ENCODE peak calls at places on chromosome 3, in seven cellular contexts. L is suprapubic skin, X is spleen, A is AG10803, Q is IMR-90, R is foreskin fibroblast, U is lung. M is an unnamed sample.

GRCh38 chr3:30951806-30952205 is 57.3 kb upstream of the GADL1 start:
- DNase-seq in L (no peak), X (no peak), A (peak), Q (no peak), R (no peak), U (no peak), M (peak)

GRCh38 chr3:174936590-174936989 is 77.5 kb downstream of the NAALADL2 start:
- DNase-seq in L (no peak), X (no peak), A (no peak), Q (no peak), R (no peak), U (no peak), M (no peak)

GRCh38 chr3:143171656-143172055 is 52.1 kb downstream of the CHST2 start:
- DNase-seq in L (no peak), X (no peak), A (no peak), Q (peak), R (peak), U (no peak), M (peak)

GRCh38 chr3:14141144-14141543 is 16.3 kb downstream of the TMEM43 start:
- DNase-seq in L (no peak), X (no peak), A (no peak), Q (peak), R (no peak), U (no peak), M (no peak)

GRCh38 chr3:172087827-172088580 is 48.6 kb downstream of the FNDC3B start:
- DNase-seq in L (no peak), X (no peak), A (no peak), Q (no peak), R (no peak), U (no peak), M (no peak)

GRCh38 chr3:194986208-194987043 is 284.5 kb downstream of the XXYLT1 start:
- DNase-seq in L (no peak), X (peak), A (no peak), Q (no peak), R (no peak), U (no peak), M (peak)

GRCh38 chr3:114213262-114213668 is 24.1 kb downstream of the ZNF80 start:
- DNase-seq in L (no peak), X (no peak), A (peak), Q (peak), R (peak), U (no peak), M (peak)

GRCh38 chr3:50550079-50550736 is 17.3 kb downstream of the C3orf18 start:
- DNase-seq in L (no peak), X (no peak), A (no peak), Q (peak), R (no peak), U (peak), M (peak)

GRCh38 chr3:36244728-36245127 is 135.6 kb upstream of the STAC start:
- DNase-seq in L (no peak), X (no peak), A (peak), Q (no peak), R (no peak), U (no peak), M (peak)

GRCh38 chr3:134610455-134611385 is 40.1 kb downstream of the KY start:
- DNase-seq in L (no peak), X (no peak), A (no peak), Q (no peak), R (no peak), U (peak), M (no peak)

GRCh38 chr3:127745656-127746399 is 73.1 kb downstream of the ABTB1 start:
- DNase-seq in L (no peak), X (peak), A (no peak), Q (no peak), R (no peak), U (no peak), M (no peak)

DNA sequence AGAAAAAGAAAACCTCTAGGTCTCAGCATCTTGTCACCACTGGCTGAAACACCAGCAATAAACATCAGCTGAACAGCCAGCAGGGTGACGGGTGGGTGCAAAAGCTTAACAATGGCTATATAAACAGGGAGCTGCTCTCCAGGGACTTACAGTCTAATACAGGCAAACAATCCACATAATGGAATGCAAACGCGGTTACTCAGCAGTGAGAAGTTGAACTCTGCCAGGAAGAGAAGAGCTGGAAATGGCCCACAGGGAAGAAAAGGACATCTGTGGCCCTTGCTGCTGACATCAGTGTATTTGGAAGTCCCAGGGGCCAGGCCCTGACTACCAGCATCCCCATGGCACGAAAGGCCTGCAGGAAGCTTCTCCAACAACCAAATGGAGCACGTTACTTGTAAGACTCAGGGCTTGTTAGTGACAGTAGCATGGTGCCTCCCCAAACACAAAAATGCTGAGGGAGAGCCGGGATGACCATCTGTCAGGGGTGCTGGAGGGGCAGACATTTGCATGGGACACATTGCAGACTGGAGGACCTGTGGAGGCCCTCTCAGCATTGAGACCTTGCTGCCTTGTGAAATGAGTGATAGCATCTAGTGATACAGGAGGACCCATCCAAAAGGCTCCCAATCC is 3.0 kb downstream of the HEG1 start:
- DNase-seq in L (no peak), X (peak), A (peak), Q (peak), R (peak), U (no peak), M (peak)
- H3K4me3 ChIP-seq in L (peak), X (peak), A (peak), Q (peak), R (peak), U (peak), M (peak)

GRCh38 chr3:47152578-47152977 is 11.3 kb downstream of the SETD2 start:
- DNase-seq in L (no peak), X (no peak), A (no peak), Q (peak), R (no peak), U (no peak), M (peak)
- H3K4me3 ChIP-seq in L (no peak), X (no peak), A (no peak), Q (no peak), R (no peak), U (no peak), M (no peak)

GRCh38 chr3:23320586-23321570 is 117.8 kb downstream of the UBE2E2 start:
- DNase-seq in L (no peak), X (no peak), A (no peak), Q (no peak), R (no peak), U (no peak), M (no peak)

GRCh38 chr3:23324745-23325144 is 121.6 kb downstream of the UBE2E2 start:
- DNase-seq in L (no peak), X (no peak), A (peak), Q (peak), R (peak), U (no peak), M (peak)

GRCh38 chr3:23330568-23330967 is 127.4 kb downstream of the UBE2E2 start:
- DNase-seq in L (no peak), X (no peak), A (no peak), Q (peak), R (no peak), U (no peak), M (no peak)

GRCh38 chr3:23329471-23329870 is 126.3 kb downstream of the UBE2E2 start:
- DNase-seq in L (no peak), X (no peak), A (no peak), Q (no peak), R (no peak), U (no peak), M (no peak)

GRCh38 chr3:23325466-23326065 is 122.4 kb downstream of the UBE2E2 start:
- DNase-seq in L (no peak), X (no peak), A (no peak), Q (no peak), R (no peak), U (no peak), M (no peak)
- H3K4me3 ChIP-seq in L (no peak), X (no peak), A (no peak), Q (no peak), R (no peak), U (no peak), M (no peak)

GRCh38 chr3:100708989-100709839 is at the start of gene TFG:
- DNase-seq in L (peak), X (peak), A (peak), Q (peak), R (peak), U (peak), M (peak)

GRCh38 chr3:100706365-100706764 is 2.9 kb upstream of the TFG start:
- DNase-seq in L (no peak), X (no peak), A (peak), Q (peak), R (no peak), U (no peak), M (peak)

GRCh38 chr3:100708644-100708988 is 678 bp upstream of the TFG start:
- DNase-seq in L (no peak), X (no peak), A (no peak), Q (no peak), R (no peak), U (no peak), M (no peak)

GRCh38 chr3:100710355-100711198 is 1.3 kb downstream of the TFG start:
- DNase-seq in L (no peak), X (no peak), A (peak), Q (peak), R (peak), U (no peak), M (peak)

DNA sequence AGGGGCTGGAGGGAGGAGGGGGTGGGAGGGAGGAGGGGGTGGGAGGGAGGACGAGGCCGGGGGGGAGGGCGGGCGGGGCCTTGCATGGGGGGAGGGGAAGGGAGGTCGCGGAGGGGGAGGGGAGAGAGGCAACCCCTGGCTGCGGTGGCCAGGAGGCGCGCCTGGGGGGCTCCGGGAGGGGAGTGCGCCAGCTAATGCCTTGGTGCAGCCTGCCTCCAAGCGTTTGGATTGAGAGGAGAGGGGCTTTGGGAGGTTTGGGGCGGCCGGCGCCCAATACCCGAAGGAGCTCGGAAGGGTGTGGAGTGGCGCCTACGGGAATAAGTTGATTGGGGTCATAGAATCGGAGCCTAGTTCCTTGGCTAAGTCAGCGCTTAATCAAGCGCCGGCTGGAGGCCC is 544 bp downstream of the TFG start:
- DNase-seq in L (no peak), X (peak), A (peak), Q (peak), R (peak), U (no peak), M (no peak)
- H3K4me3 ChIP-seq in L (peak), X (peak), A (peak), Q (peak), R (peak), U (peak), M (peak)

DNA sequence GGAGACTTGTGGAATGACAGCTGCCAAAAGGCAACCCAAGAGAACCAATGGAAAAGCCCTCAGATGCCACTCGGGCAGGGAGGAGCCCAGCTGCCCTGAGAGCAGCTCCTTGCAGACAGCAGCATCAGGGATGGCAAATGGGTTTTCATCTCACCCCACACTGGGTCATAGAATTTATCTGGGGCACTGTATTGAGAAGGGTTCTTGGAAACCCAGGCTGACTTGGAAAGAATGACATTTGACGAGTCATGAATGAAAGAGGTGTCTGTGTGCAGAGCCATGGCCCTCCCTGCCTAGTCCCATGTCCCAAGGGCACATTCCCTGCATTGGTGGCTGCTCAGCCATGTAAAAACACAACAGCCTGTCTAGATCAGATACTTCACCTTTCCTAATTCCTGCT is 157.9 kb upstream of the BHLHE40 start:
- DNase-seq in L (no peak), X (no peak), A (no peak), Q (no peak), R (no peak), U (no peak), M (no peak)
- H3K4me3 ChIP-seq in L (no peak), X (no peak), A (no peak), Q (no peak), R (no peak), U (no peak), M (no peak)

DNA sequence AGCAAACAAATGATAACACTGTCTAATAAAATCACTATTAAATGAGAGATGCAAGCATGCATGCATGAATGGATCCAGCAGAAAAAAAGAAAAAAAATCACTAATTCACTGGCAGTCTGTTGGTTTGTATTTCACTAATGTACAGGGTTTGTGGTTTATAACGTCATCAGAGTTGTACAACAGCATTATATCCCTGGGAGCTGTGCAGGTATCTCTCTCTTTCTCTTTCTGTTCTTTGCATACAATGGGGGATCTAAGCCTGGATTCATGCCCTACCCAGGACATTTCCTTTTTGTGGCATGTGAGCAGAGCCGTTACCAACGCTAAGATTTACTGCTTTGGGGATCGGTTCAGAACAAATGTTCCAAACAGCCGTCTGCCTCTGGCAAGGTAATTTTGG is 229.5 kb downstream of the SOX2 start:
- DNase-seq in L (no peak), X (no peak), A (no peak), Q (no peak), R (no peak), U (no peak), M (no peak)
- H3K4me3 ChIP-seq in L (no peak), X (no peak), A (no peak), Q (no peak), R (no peak), U (no peak), M (no peak)

DNA sequence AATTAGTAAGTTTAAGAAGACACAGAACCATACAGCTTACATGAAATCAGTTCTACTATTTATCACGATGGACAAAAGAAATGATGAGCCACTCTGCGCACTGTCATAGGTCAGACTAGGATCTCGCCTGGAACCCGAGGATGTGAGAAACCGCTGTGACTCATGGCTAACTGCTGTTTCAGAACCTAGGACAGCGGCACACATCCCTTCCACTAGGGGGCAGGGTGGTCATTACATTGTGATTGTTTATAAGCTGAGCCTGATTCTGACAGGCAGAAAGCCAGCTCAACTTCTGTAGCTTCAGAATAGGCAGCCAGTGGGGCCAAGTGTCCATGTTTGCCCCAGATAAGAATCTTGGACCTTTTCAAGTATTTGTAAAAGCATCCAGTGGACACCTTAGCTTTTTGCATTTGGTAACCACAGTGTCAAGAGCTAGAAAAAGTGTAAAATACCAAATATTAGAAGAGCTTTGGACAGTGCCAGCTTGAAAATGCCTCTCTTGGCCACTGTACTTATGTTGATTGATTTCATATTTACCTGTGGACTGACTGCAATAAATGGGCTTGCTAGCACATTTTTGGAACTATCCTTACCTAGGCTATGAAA is 115.8 kb downstream of the KBTBD8 start:
- DNase-seq in L (no peak), X (peak), A (peak), Q (peak), R (peak), U (peak), M (peak)
- H3K4me3 ChIP-seq in L (no peak), X (no peak), A (no peak), Q (no peak), R (no peak), U (no peak), M (no peak)